ENCODE peak calls at places on chromosomes 5 and 9, in nine cellular contexts. One of them, this sample, is unnamed.

GRCh38 chr5:177300236-177300880 is 3.2 kb downstream of the RAB24 start:
- DNase-seq in H4: peak
- DNase-seq in activated CD8-positive, alpha-beta memory T cell treated with anti-CD3 and anti-CD28 coated beads for 48 hours: no peak
- DNase-seq in CD8-positive, alpha-beta T cell: peak
- DNase-seq in stimulated activated CD8-positive, alpha-beta memory T cell treated with anti-CD3 and anti-CD28 coated beads, Interleukin-4, amount 100 ng/mL, for 4 hours: peak
- DNase-seq in CD8-positive, alpha-beta memory T cell: peak
- DNase-seq in NCI-H82: no peak
- DNase-seq in pons: peak
- DNase-seq in NCI-H69: peak
- DNase-seq in this sample: peak

GRCh38 chr9:94084314-94084713 is at the start of gene PTPDC1:
- DNase-seq in stimulated activated CD8-positive, alpha-beta memory T cell treated with anti-CD3 and anti-CD28 coated beads, Interleukin-4, amount 100 ng/mL, for 4 hours: no peak
- DNase-seq in H4: peak
- DNase-seq in pons: peak
- DNase-seq in NCI-H69: peak
- DNase-seq in CD8-positive, alpha-beta memory T cell: no peak
- DNase-seq in activated CD8-positive, alpha-beta memory T cell treated with anti-CD3 and anti-CD28 coated beads for 48 hours: no peak
- DNase-seq in CD8-positive, alpha-beta T cell: no peak
- DNase-seq in NCI-H82: peak
- DNase-seq in this sample: no peak

GRCh38 chr9:102779341-102779740 is 215.8 kb upstream of the CYLC2 start:
- DNase-seq in NCI-H82: no peak
- DNase-seq in stimulated activated CD8-positive, alpha-beta memory T cell treated with anti-CD3 and anti-CD28 coated beads, Interleukin-4, amount 100 ng/mL, for 4 hours: no peak
- DNase-seq in pons: no peak
- DNase-seq in CD8-positive, alpha-beta T cell: no peak
- DNase-seq in CD8-positive, alpha-beta memory T cell: no peak
- DNase-seq in NCI-H69: peak
- DNase-seq in H4: no peak
- DNase-seq in activated CD8-positive, alpha-beta memory T cell treated with anti-CD3 and anti-CD28 coated beads for 48 hours: no peak
- DNase-seq in this sample: no peak

GRCh38 chr5:170631471-170632195 is 127.8 kb downstream of the KCNIP1 start:
- DNase-seq in stimulated activated CD8-positive, alpha-beta memory T cell treated with anti-CD3 and anti-CD28 coated beads, Interleukin-4, amount 100 ng/mL, for 4 hours: no peak
- DNase-seq in pons: peak
- DNase-seq in NCI-H69: peak
- DNase-seq in CD8-positive, alpha-beta T cell: no peak
- DNase-seq in activated CD8-positive, alpha-beta memory T cell treated with anti-CD3 and anti-CD28 coated beads for 48 hours: no peak
- DNase-seq in CD8-positive, alpha-beta memory T cell: no peak
- DNase-seq in NCI-H82: peak
- DNase-seq in H4: peak
- DNase-seq in this sample: no peak

GRCh38 chr5:173673295-173674170 is 57.1 kb upstream of the BOD1 start:
- DNase-seq in H4: no peak
- DNase-seq in CD8-positive, alpha-beta memory T cell: no peak
- DNase-seq in NCI-H82: no peak
- DNase-seq in pons: no peak
- DNase-seq in NCI-H69: no peak
- DNase-seq in activated CD8-positive, alpha-beta memory T cell treated with anti-CD3 and anti-CD28 coated beads for 48 hours: no peak
- DNase-seq in stimulated activated CD8-positive, alpha-beta memory T cell treated with anti-CD3 and anti-CD28 coated beads, Interleukin-4, amount 100 ng/mL, for 4 hours: no peak
- DNase-seq in CD8-positive, alpha-beta T cell: no peak
- DNase-seq in this sample: no peak

GRCh38 chr5:143068712-143069111 is 298.5 kb downstream of the ARHGAP26 start:
- DNase-seq in activated CD8-positive, alpha-beta memory T cell treated with anti-CD3 and anti-CD28 coated beads for 48 hours: no peak
- DNase-seq in stimulated activated CD8-positive, alpha-beta memory T cell treated with anti-CD3 and anti-CD28 coated beads, Interleukin-4, amount 100 ng/mL, for 4 hours: no peak
- DNase-seq in CD8-positive, alpha-beta T cell: no peak
- DNase-seq in NCI-H82: no peak
- DNase-seq in NCI-H69: no peak
- DNase-seq in H4: no peak
- DNase-seq in CD8-positive, alpha-beta memory T cell: no peak
- DNase-seq in pons: no peak
- DNase-seq in this sample: no peak

GRCh38 chr9:21964925-21965385 is 29.2 kb downstream of the CDKN2A start:
- DNase-seq in stimulated activated CD8-positive, alpha-beta memory T cell treated with anti-CD3 and anti-CD28 coated beads, Interleukin-4, amount 100 ng/mL, for 4 hours: peak
- DNase-seq in CD8-positive, alpha-beta memory T cell: peak
- DNase-seq in H4: no peak
- DNase-seq in NCI-H69: no peak
- DNase-seq in CD8-positive, alpha-beta T cell: peak
- DNase-seq in NCI-H82: no peak
- DNase-seq in activated CD8-positive, alpha-beta memory T cell treated with anti-CD3 and anti-CD28 coated beads for 48 hours: no peak
- DNase-seq in pons: no peak
- DNase-seq in this sample: no peak

GRCh38 chr9:34957492-34958410 is at the start of gene PHF24:
- DNase-seq in CD8-positive, alpha-beta memory T cell: peak
- DNase-seq in CD8-positive, alpha-beta T cell: no peak
- DNase-seq in H4: no peak
- DNase-seq in pons: no peak
- DNase-seq in activated CD8-positive, alpha-beta memory T cell treated with anti-CD3 and anti-CD28 coated beads for 48 hours: no peak
- DNase-seq in NCI-H69: peak
- DNase-seq in stimulated activated CD8-positive, alpha-beta memory T cell treated with anti-CD3 and anti-CD28 coated beads, Interleukin-4, amount 100 ng/mL, for 4 hours: peak
- DNase-seq in NCI-H82: peak
- DNase-seq in this sample: no peak

GRCh38 chr5:112800901-112801300 is 60.2 kb upstream of the SRP19 start:
- DNase-seq in H4: no peak
- DNase-seq in NCI-H69: peak
- DNase-seq in pons: peak
- DNase-seq in activated CD8-positive, alpha-beta memory T cell treated with anti-CD3 and anti-CD28 coated beads for 48 hours: no peak
- DNase-seq in NCI-H82: peak
- DNase-seq in CD8-positive, alpha-beta T cell: no peak
- DNase-seq in CD8-positive, alpha-beta memory T cell: no peak
- DNase-seq in stimulated activated CD8-positive, alpha-beta memory T cell treated with anti-CD3 and anti-CD28 coated beads, Interleukin-4, amount 100 ng/mL, for 4 hours: no peak
- DNase-seq in this sample: no peak

GRCh38 chr5:75054110-75054930 is 2.0 kb upstream of the GCNT4 start:
- DNase-seq in NCI-H69: peak
- DNase-seq in CD8-positive, alpha-beta T cell: no peak
- DNase-seq in CD8-positive, alpha-beta memory T cell: no peak
- DNase-seq in H4: no peak
- DNase-seq in activated CD8-positive, alpha-beta memory T cell treated with anti-CD3 and anti-CD28 coated beads for 48 hours: no peak
- DNase-seq in pons: no peak
- DNase-seq in stimulated activated CD8-positive, alpha-beta memory T cell treated with anti-CD3 and anti-CD28 coated beads, Interleukin-4, amount 100 ng/mL, for 4 hours: no peak
- DNase-seq in NCI-H82: peak
- DNase-seq in this sample: no peak

GRCh38 chr9:127176631-127177030 is 54.2 kb upstream of the ANGPTL2 start:
- DNase-seq in stimulated activated CD8-positive, alpha-beta memory T cell treated with anti-CD3 and anti-CD28 coated beads, Interleukin-4, amount 100 ng/mL, for 4 hours: no peak
- DNase-seq in H4: no peak
- DNase-seq in NCI-H82: no peak
- DNase-seq in NCI-H69: no peak
- DNase-seq in CD8-positive, alpha-beta memory T cell: no peak
- DNase-seq in CD8-positive, alpha-beta T cell: no peak
- DNase-seq in activated CD8-positive, alpha-beta memory T cell treated with anti-CD3 and anti-CD28 coated beads for 48 hours: no peak
- DNase-seq in pons: no peak
- DNase-seq in this sample: no peak

GRCh38 chr5:135391123-135391868 is 7.7 kb downstream of the MACROH2A1 start:
- DNase-seq in CD8-positive, alpha-beta T cell: no peak
- DNase-seq in NCI-H82: no peak
- DNase-seq in NCI-H69: no peak
- DNase-seq in pons: no peak
- DNase-seq in activated CD8-positive, alpha-beta memory T cell treated with anti-CD3 and anti-CD28 coated beads for 48 hours: no peak
- DNase-seq in CD8-positive, alpha-beta memory T cell: no peak
- DNase-seq in stimulated activated CD8-positive, alpha-beta memory T cell treated with anti-CD3 and anti-CD28 coated beads, Interleukin-4, amount 100 ng/mL, for 4 hours: no peak
- DNase-seq in H4: no peak
- DNase-seq in this sample: no peak

GRCh38 chr9:71646131-71646530 is 122.2 kb downstream of the CEMIP2 start:
- DNase-seq in CD8-positive, alpha-beta memory T cell: no peak
- DNase-seq in H4: no peak
- DNase-seq in NCI-H82: no peak
- DNase-seq in stimulated activated CD8-positive, alpha-beta memory T cell treated with anti-CD3 and anti-CD28 coated beads, Interleukin-4, amount 100 ng/mL, for 4 hours: no peak
- DNase-seq in CD8-positive, alpha-beta T cell: no peak
- DNase-seq in NCI-H69: no peak
- DNase-seq in activated CD8-positive, alpha-beta memory T cell treated with anti-CD3 and anti-CD28 coated beads for 48 hours: no peak
- DNase-seq in pons: no peak
- DNase-seq in this sample: no peak

GRCh38 chr5:154199671-154200220 is 9.2 kb downstream of the GALNT10 start:
- DNase-seq in H4: no peak
- DNase-seq in CD8-positive, alpha-beta memory T cell: no peak
- DNase-seq in stimulated activated CD8-positive, alpha-beta memory T cell treated with anti-CD3 and anti-CD28 coated beads, Interleukin-4, amount 100 ng/mL, for 4 hours: no peak
- DNase-seq in NCI-H82: no peak
- DNase-seq in NCI-H69: no peak
- DNase-seq in CD8-positive, alpha-beta T cell: no peak
- DNase-seq in activated CD8-positive, alpha-beta memory T cell treated with anti-CD3 and anti-CD28 coated beads for 48 hours: no peak
- DNase-seq in pons: no peak
- DNase-seq in this sample: no peak

GRCh38 chr5:115963566-115963965 is 1.3 kb downstream of the LVRN start:
- DNase-seq in NCI-H69: no peak
- DNase-seq in CD8-positive, alpha-beta memory T cell: no peak
- DNase-seq in pons: no peak
- DNase-seq in H4: no peak
- DNase-seq in stimulated activated CD8-positive, alpha-beta memory T cell treated with anti-CD3 and anti-CD28 coated beads, Interleukin-4, amount 100 ng/mL, for 4 hours: no peak
- DNase-seq in activated CD8-positive, alpha-beta memory T cell treated with anti-CD3 and anti-CD28 coated beads for 48 hours: no peak
- DNase-seq in NCI-H82: peak
- DNase-seq in CD8-positive, alpha-beta T cell: no peak
- DNase-seq in this sample: no peak

GRCh38 chr9:75601280-75601679 is 289.2 kb upstream of the PCSK5 start:
- DNase-seq in H4: peak
- DNase-seq in CD8-positive, alpha-beta T cell: no peak
- DNase-seq in NCI-H69: peak
- DNase-seq in pons: no peak
- DNase-seq in stimulated activated CD8-positive, alpha-beta memory T cell treated with anti-CD3 and anti-CD28 coated beads, Interleukin-4, amount 100 ng/mL, for 4 hours: no peak
- DNase-seq in activated CD8-positive, alpha-beta memory T cell treated with anti-CD3 and anti-CD28 coated beads for 48 hours: no peak
- DNase-seq in CD8-positive, alpha-beta memory T cell: no peak
- DNase-seq in NCI-H82: peak
- DNase-seq in this sample: no peak

GRCh38 chr5:152532714-152533113 is 127.6 kb upstream of the NMUR2 start:
- DNase-seq in CD8-positive, alpha-beta memory T cell: no peak
- DNase-seq in NCI-H82: peak
- DNase-seq in H4: peak
- DNase-seq in CD8-positive, alpha-beta T cell: no peak
- DNase-seq in pons: peak
- DNase-seq in stimulated activated CD8-positive, alpha-beta memory T cell treated with anti-CD3 and anti-CD28 coated beads, Interleukin-4, amount 100 ng/mL, for 4 hours: no peak
- DNase-seq in activated CD8-positive, alpha-beta memory T cell treated with anti-CD3 and anti-CD28 coated beads for 48 hours: no peak
- DNase-seq in NCI-H69: peak
- DNase-seq in this sample: no peak

GRCh38 chr5:167358868-167359492 is 932.5 kb upstream of the WWC1 start:
- DNase-seq in CD8-positive, alpha-beta memory T cell: no peak
- DNase-seq in NCI-H82: no peak
- DNase-seq in H4: no peak
- DNase-seq in stimulated activated CD8-positive, alpha-beta memory T cell treated with anti-CD3 and anti-CD28 coated beads, Interleukin-4, amount 100 ng/mL, for 4 hours: no peak
- DNase-seq in NCI-H69: no peak
- DNase-seq in CD8-positive, alpha-beta T cell: no peak
- DNase-seq in activated CD8-positive, alpha-beta memory T cell treated with anti-CD3 and anti-CD28 coated beads for 48 hours: no peak
- DNase-seq in pons: no peak
- DNase-seq in this sample: no peak

This sample was measured in NK-92 treated with Interleukin-12 subunit alpha and Interleukin-12 subunit beta, amount 100 ng/mL, for 24 hours.